ENCODE peak calls at places on chromosomes 3 and 15, in seven cellular contexts. R is activated B cell treated with CpG ODN at 0.5 μM for 24 hours; K is DMS153; O is PC-3; X is RCC 7860; M is IMR-90; W is stimulated activated naive CD8-positive, alpha-beta T cell treated with anti-CD3 and anti-CD28 coated beads, Interleukin-15, amount 100 ng/mL, for 72 hours. H is an unnamed sample.

GRCh38 chr3:129228891-129229585 is 20.4 kb upstream of the COPG1 start:
- DNase-seq in R (no peak), K (no peak), O (peak), X (peak), M (peak), W (no peak), H (no peak)

GRCh38 chr15:59885832-59886231 is 118.3 kb upstream of the FOXB1 start:
- DNase-seq in R (no peak), K (peak), O (no peak), X (no peak), M (no peak), W (no peak), H (no peak)

GRCh38 chr15:63996794-63997357 is 49.4 kb downstream of the DAPK2 start:
- DNase-seq in R (no peak), K (no peak), O (no peak), X (no peak), M (no peak), W (no peak), H (no peak)

GRCh38 chr15:65460948-65461347 is 38.2 kb upstream of the IGDCC4 start:
- DNase-seq in R (no peak), K (no peak), O (no peak), X (no peak), M (peak), W (peak), H (no peak)

GRCh38 chr3:46700772-46701171 is 420 bp upstream of the TMIE start:
- DNase-seq in R (no peak), K (no peak), O (no peak), X (peak), M (no peak), W (no peak), H (peak)

GRCh38 chr3:126132751-126133511 is 47.5 kb downstream of the ALDH1L1 start:
- DNase-seq in R (peak), K (no peak), O (peak), X (no peak), M (peak), W (no peak), H (peak)

GRCh38 chr3:37987751-37988179 is 2.8 kb upstream of the VILL start:
- DNase-seq in R (no peak), K (no peak), O (peak), X (no peak), M (peak), W (no peak), H (no peak)

GRCh38 chr3:61545716-61546115 is 15.7 kb upstream of the PTPRG start:
- DNase-seq in R (no peak), K (no peak), O (no peak), X (no peak), M (no peak), W (no peak), H (no peak)

GRCh38 chr15:47968593-47968992 is 152.2 kb upstream of the SLC24A5 start:
- DNase-seq in R (no peak), K (no peak), O (no peak), X (no peak), M (no peak), W (no peak), H (no peak)

GRCh38 chr15:26771168-26771916 is 1.5 kb downstream of the GABRB3 start:
- DNase-seq in R (no peak), K (no peak), O (peak), X (no peak), M (no peak), W (no peak), H (peak)

GRCh38 chr3:172607305-172608121 is 84.3 kb upstream of the TNFSF10 start:
- DNase-seq in R (no peak), K (peak), O (peak), X (peak), M (peak), W (no peak), H (no peak)

GRCh38 chr3:184543256-184543655 is 18.3 kb upstream of the EPHB3 start:
- DNase-seq in R (no peak), K (no peak), O (no peak), X (no peak), M (no peak), W (no peak), H (no peak)

GRCh38 chr15:64209680-64210334 is 47.0 kb upstream of the PPIB start:
- DNase-seq in R (no peak), K (peak), O (peak), X (peak), M (peak), W (no peak), H (no peak)

GRCh38 chr3:32334675-32335074 is 57.0 kb upstream of the CMTM7 start:
- DNase-seq in R (no peak), K (no peak), O (peak), X (no peak), M (no peak), W (peak), H (no peak)

GRCh38 chr3:132380979-132381944 is 36.0 kb upstream of the DNAJC13 start:
- DNase-seq in R (no peak), K (no peak), O (no peak), X (no peak), M (no peak), W (no peak), H (no peak)

GRCh38 chr3:42830437-42831320 is 21.4 kb downstream of the ACKR2 start:
- DNase-seq in R (no peak), K (no peak), O (peak), X (no peak), M (peak), W (no peak), H (no peak)

GRCh38 chr3:177642482-177643163 is 445.3 kb upstream of the TBL1XR1 start:
- DNase-seq in R (no peak), K (no peak), O (no peak), X (no peak), M (no peak), W (no peak), H (no peak)

GRCh38 chr15:71716990-71717389 is 93.4 kb upstream of the NR2E3 start:
- DNase-seq in R (no peak), K (no peak), O (peak), X (no peak), M (peak), W (no peak), H (no peak)

GRCh38 chr3:37824090-37824953 is 37.4 kb upstream of the CTDSPL start:
- DNase-seq in R (no peak), K (no peak), O (no peak), X (no peak), M (no peak), W (no peak), H (no peak)

GRCh38 chr3:143001034-143001368 is 369 bp upstream of the U2SURP start:
- DNase-seq in R (peak), K (no peak), O (no peak), X (no peak), M (no peak), W (no peak), H (no peak)

GRCh38 chr3:156611870-156612494 is 57.1 kb upstream of the SSR3 start:
- DNase-seq in R (no peak), K (no peak), O (no peak), X (no peak), M (no peak), W (no peak), H (no peak)

GRCh38 chr3:126005951-126006350 is 37.0 kb downstream of the ROPN1B start:
- DNase-seq in R (no peak), K (no peak), O (peak), X (no peak), M (peak), W (no peak), H (no peak)

GRCh38 chr3:67916353-67916752 is 261.9 kb upstream of the SUCLG2 start:
- DNase-seq in R (no peak), K (no peak), O (no peak), X (no peak), M (no peak), W (no peak), H (no peak)

GRCh38 chr15:28022961-28023360 is 76.2 kb downstream of the OCA2 start:
- DNase-seq in R (no peak), K (no peak), O (no peak), X (no peak), M (no peak), W (no peak), H (no peak)

GRCh38 chr15:92599394-92599970 is 56.1 kb downstream of the FAM174B start:
- DNase-seq in R (no peak), K (no peak), O (no peak), X (no peak), M (peak), W (no peak), H (no peak)

GRCh38 chr3:134610455-134611385 is 40.1 kb downstream of the KY start:
- DNase-seq in R (no peak), K (no peak), O (no peak), X (no peak), M (no peak), W (no peak), H (no peak)

GRCh38 chr3:155161630-155162292 is 81.6 kb downstream of the MME start:
- DNase-seq in R (no peak), K (no peak), O (no peak), X (no peak), M (no peak), W (no peak), H (no peak)